ENCODE peak calls at places on chromosome 7, in four cellular contexts. F is transverse colon, O is heart left ventricle, S is body of pancreas. G is an unnamed sample.

GRCh38 chr7:117157121-117157870 is 165.6 kb downstream of the WNT2 start:
- DNase-seq in F (no peak), O (peak), S (peak), G (peak)

GRCh38 chr7:52088008-52088787 is 771.6 kb upstream of the COBL start:
- DNase-seq in F (no peak), O (no peak), S (no peak), G (no peak)

GRCh38 chr7:726854-727103 is 280 bp downstream of the DNAAF5 start:
- DNase-seq in F (no peak), O (no peak), S (no peak), G (no peak)

GRCh38 chr7:151696738-151697514 is 177.2 kb upstream of the RHEB start:
- DNase-seq in F (peak), O (peak), S (peak), G (no peak)

GRCh38 chr7:96826089-96826488 is 116.4 kb upstream of the SEM1 start:
- DNase-seq in F (no peak), O (no peak), S (no peak), G (peak)

GRCh38 chr7:122412441-122412840 is 107.9 kb upstream of the FEZF1 start:
- DNase-seq in F (no peak), O (no peak), S (no peak), G (no peak)

GRCh38 chr7:30062587-30062986 is 34.4 kb downstream of the PLEKHA8 start:
- DNase-seq in F (no peak), O (no peak), S (no peak), G (no peak)

GRCh38 chr7:158240801-158241200 is 346.8 kb downstream of the PTPRN2 start:
- DNase-seq in F (no peak), O (no peak), S (no peak), G (no peak)

GRCh38 chr7:154833839-154834238 is 169.1 kb downstream of the PAXIP1 start:
- DNase-seq in F (no peak), O (no peak), S (no peak), G (no peak)

GRCh38 chr7:26865094-26865388 is 651 bp upstream of the SKAP2 start:
- DNase-seq in F (no peak), O (peak), S (no peak), G (peak)

GRCh38 chr7:117072620-117073118 is 119.4 kb downstream of the ST7 start:
- DNase-seq in F (peak), O (peak), S (peak), G (peak)

GRCh38 chr7:19928247-19928646 is 154.8 kb upstream of the TMEM196 start:
- DNase-seq in F (no peak), O (no peak), S (no peak), G (no peak)

GRCh38 chr7:42790196-42790595 is 121.7 kb downstream of the C7orf25 start:
- DNase-seq in F (no peak), O (no peak), S (no peak), G (no peak)

GRCh38 chr7:132430863-132431822 is 145.1 kb downstream of the PLXNA4 start:
- DNase-seq in F (peak), O (no peak), S (no peak), G (peak)

GRCh38 chr7:107779647-107780099 is 23.4 kb downstream of the SLC26A3 start:
- DNase-seq in F (peak), O (no peak), S (no peak), G (no peak)

GRCh38 chr7:66964391-66964790 is 31.0 kb downstream of the SBDS start:
- DNase-seq in F (no peak), O (no peak), S (no peak), G (peak)

GRCh38 chr7:156578578-156578940 is 62.0 kb upstream of the RNF32 start:
- DNase-seq in F (no peak), O (no peak), S (no peak), G (no peak)

GRCh38 chr7:119482209-119482608 is 790.8 kb upstream of the KCND2 start:
- DNase-seq in F (no peak), O (no peak), S (peak), G (no peak)

GRCh38 chr7:32298403-32299132 is 191.6 kb downstream of the LSM5 start:
- DNase-seq in F (no peak), O (no peak), S (no peak), G (no peak)

GRCh38 chr7:158282461-158283001 is 305.1 kb downstream of the PTPRN2 start:
- DNase-seq in F (no peak), O (no peak), S (no peak), G (no peak)

GRCh38 chr7:70506463-70506862 is 625.5 kb upstream of the GALNT17 start:
- DNase-seq in F (no peak), O (no peak), S (no peak), G (no peak)

GRCh38 chr7:64045301-64046040 is at the start of gene ZNF727:
- DNase-seq in F (peak), O (peak), S (peak), G (peak)

GRCh38 chr7:27640914-27641570 is 21.6 kb downstream of the HIBADH start:
- DNase-seq in F (no peak), O (peak), S (peak), G (no peak)

GRCh38 chr7:38630720-38631673 is at the start of gene AMPH:
- DNase-seq in F (peak), O (peak), S (peak), G (peak)

GRCh38 chr7:85023066-85023687 is 163.7 kb downstream of the SEMA3D start:
- DNase-seq in F (no peak), O (no peak), S (peak), G (peak)

GRCh38 chr7:75847707-75848106 is 31.1 kb upstream of the RHBDD2 start:
- DNase-seq in F (no peak), O (no peak), S (no peak), G (no peak)

GRCh38 chr7:92200791-92201190 is 21.8 kb upstream of the LRRD1 start:
- DNase-seq in F (no peak), O (no peak), S (no peak), G (no peak)

GRCh38 chr7:47649901-47650300 is 68.0 kb upstream of the TNS3 start:
- DNase-seq in F (no peak), O (no peak), S (no peak), G (no peak)

GRCh38 chr7:148944935-148945934 is 61.1 kb upstream of the EZH2 start:
- DNase-seq in F (no peak), O (no peak), S (no peak), G (peak)

GRCh38 chr7:116726713-116727431 is 54.9 kb downstream of the MET start:
- DNase-seq in F (no peak), O (no peak), S (no peak), G (no peak)

GRCh38 chr7:115110523-115110922 is 188.6 kb downstream of the MDFIC start:
- DNase-seq in F (no peak), O (no peak), S (peak), G (no peak)

GRCh38 chr7:19852192-19852591 is 78.8 kb upstream of the TMEM196 start:
- DNase-seq in F (no peak), O (no peak), S (no peak), G (no peak)

GRCh38 chr7:151346180-151346769 is 4.7 kb downstream of the NUB1 start:
- DNase-seq in F (peak), O (no peak), S (no peak), G (no peak)

GRCh38 chr7:77866370-77866769 is 67.8 kb downstream of the PHTF2 start:
- DNase-seq in F (no peak), O (no peak), S (no peak), G (no peak)

GRCh38 chr7:30302656-30303311 is 18.4 kb downstream of the ZNRF2 start:
- DNase-seq in F (no peak), O (no peak), S (no peak), G (no peak)

GRCh38 chr7:98107313-98107691 is 640 bp downstream of the LMTK2 start:
- DNase-seq in F (peak), O (peak), S (peak), G (peak)

GRCh38 chr7:30412810-30413504 is 65.6 kb downstream of the NOD1 start:
- DNase-seq in F (peak), O (no peak), S (peak), G (peak)

GRCh38 chr7:128694742-128695141 is 22.6 kb downstream of the GARIN1A start:
- DNase-seq in F (no peak), O (no peak), S (no peak), G (no peak)
- TF ChIP-seq POLR2A in F (no peak), O (no peak), S (no peak), G (no peak)

GRCh38 chr7:1733206-1733907 is 63.3 kb downstream of the ELFN1 start:
- DNase-seq in F (no peak), O (no peak), S (no peak), G (no peak)

GRCh38 chr7:1735806-1736468 is 65.9 kb downstream of the ELFN1 start:
- DNase-seq in F (no peak), O (no peak), S (no peak), G (no peak)

GRCh38 chr7:1733908-1734252 is 63.8 kb downstream of the ELFN1 start:
- DNase-seq in F (no peak), O (no peak), S (no peak), G (no peak)

GRCh38 chr7:1735262-1735661 is 65.2 kb downstream of the ELFN1 start:
- DNase-seq in F (no peak), O (no peak), S (no peak), G (no peak)

DNA sequence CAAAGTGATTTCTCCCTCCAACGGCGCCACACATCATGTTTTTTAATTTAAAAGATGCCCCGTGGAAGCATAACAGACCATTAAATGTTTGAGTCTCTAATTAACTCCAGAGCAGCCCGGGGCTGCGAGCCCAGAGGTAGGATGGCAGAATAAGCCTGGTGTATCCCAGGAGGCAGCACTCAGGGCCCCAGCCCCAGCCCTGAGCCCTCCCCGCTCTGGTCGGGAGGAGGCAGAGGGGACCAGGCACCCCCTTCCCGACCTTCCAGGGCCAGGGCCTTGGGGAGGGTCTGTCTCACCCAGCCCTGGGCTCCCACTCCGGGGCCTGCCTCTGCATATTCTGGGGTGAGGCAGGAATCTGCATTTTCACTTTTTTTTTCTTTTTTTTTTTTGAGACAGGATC is 64.3 kb downstream of the ELFN1 start:
- DNase-seq in F (no peak), O (no peak), S (no peak), G (no peak)
- TF ChIP-seq POLR2A in F (no peak), O (no peak), S (no peak), G (no peak)

DNA sequence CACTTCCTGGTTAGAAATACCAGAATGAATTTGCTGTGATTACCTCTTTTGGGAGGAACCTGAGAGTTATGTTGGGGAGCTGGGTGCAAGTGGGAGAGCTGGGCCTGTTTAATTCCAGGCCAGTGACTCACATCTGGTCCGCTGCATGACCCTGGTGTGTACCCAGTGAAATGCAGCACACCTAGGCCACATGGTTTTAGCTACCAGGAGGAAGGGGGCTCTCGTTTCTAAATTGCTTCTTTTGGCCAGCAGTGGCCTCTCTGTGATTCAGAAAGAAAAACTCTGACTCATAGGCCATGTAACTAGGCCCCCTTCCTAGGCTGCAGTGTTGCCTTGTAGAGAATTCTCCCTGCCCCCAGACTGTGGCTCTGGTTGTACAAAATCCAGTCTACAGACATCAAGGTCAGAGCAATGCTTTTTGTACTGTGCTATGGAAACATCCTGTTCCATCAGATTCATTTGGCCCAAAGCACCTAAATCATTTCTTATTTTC is 6.7 kb downstream of the AGFG2 start:
- DNase-seq in F (peak), O (peak), S (peak), G (peak)
- TF ChIP-seq POLR2A in F (no peak), O (no peak), S (no peak), G (peak)

GRCh38 chr7:17298102-17298839 is at the start of gene AHR:
- DNase-seq in F (peak), O (peak), S (peak), G (peak)
- TF ChIP-seq POLR2A in F (peak), O (no peak), S (peak), G (peak)

G was measured in adrenal gland.